ENCODE peak calls at places on chromosomes 4 and X, in eight cellular contexts. One of them, this sample, is unnamed.
A peak's percentile ranks its signal among the peaks of the same experiment; 100 is the strongest.

GRCh38 chrX:120023259-120023658 is 54.2 kb downstream of the RHOXF2B start:
- DNase-seq in astrocyte of the cerebellum: no peak
- DNase-seq in progenitor cell of endocrine pancreas: no peak
- DNase-seq in GM03348: no peak
- DNase-seq in A549: no peak
- DNase-seq in astrocyte: no peak
- DNase-seq in tibial nerve: no peak
- DNase-seq in breast epithelium: no peak
- DNase-seq in this sample: peak; percentile 36

GRCh38 chrX:2520539-2520938 is 19.8 kb upstream of the DHRSX start:
- DNase-seq in astrocyte: no peak
- DNase-seq in astrocyte of the cerebellum: no peak
- DNase-seq in breast epithelium: no peak
- DNase-seq in tibial nerve: no peak
- DNase-seq in progenitor cell of endocrine pancreas: no peak
- DNase-seq in A549: no peak
- DNase-seq in GM03348: no peak
- DNase-seq in this sample: no peak

GRCh38 chrX:117636826-117637225 is 479.8 kb downstream of the KLHL13 start:
- DNase-seq in tibial nerve: no peak
- DNase-seq in breast epithelium: no peak
- DNase-seq in astrocyte of the cerebellum: no peak
- DNase-seq in astrocyte: no peak
- DNase-seq in A549: no peak
- DNase-seq in GM03348: no peak
- DNase-seq in progenitor cell of endocrine pancreas: no peak
- DNase-seq in this sample: no peak

GRCh38 chr4:73707269-73707875 is 33.0 kb upstream of the CXCL8 start:
- DNase-seq in GM03348: no peak
- DNase-seq in breast epithelium: no peak
- DNase-seq in astrocyte of the cerebellum: no peak
- DNase-seq in astrocyte: no peak
- DNase-seq in A549: no peak
- DNase-seq in tibial nerve: no peak
- DNase-seq in progenitor cell of endocrine pancreas: no peak
- DNase-seq in this sample: peak; percentile 66

GRCh38 chr4:7838136-7838782 is 101.4 kb downstream of the AFAP1 start:
- DNase-seq in A549: no peak
- DNase-seq in tibial nerve: no peak
- DNase-seq in astrocyte of the cerebellum: no peak
- DNase-seq in progenitor cell of endocrine pancreas: no peak
- DNase-seq in breast epithelium: no peak
- DNase-seq in astrocyte: no peak
- DNase-seq in GM03348: no peak
- DNase-seq in this sample: no peak

GRCh38 chrX:68694429-68695205 is 47.2 kb downstream of the STARD8 start:
- DNase-seq in tibial nerve: no peak
- DNase-seq in astrocyte: no peak
- DNase-seq in breast epithelium: no peak
- DNase-seq in astrocyte of the cerebellum: no peak
- DNase-seq in GM03348: no peak
- DNase-seq in progenitor cell of endocrine pancreas: no peak
- DNase-seq in A549: no peak
- DNase-seq in this sample: no peak

GRCh38 chr4:175536852-175537453 is 275.1 kb downstream of the GPM6A start:
- DNase-seq in tibial nerve: no peak
- DNase-seq in progenitor cell of endocrine pancreas: no peak
- DNase-seq in astrocyte: peak; percentile 49
- DNase-seq in A549: peak; percentile 26
- DNase-seq in GM03348: peak; percentile 50
- DNase-seq in astrocyte of the cerebellum: peak; percentile 75
- DNase-seq in breast epithelium: no peak
- DNase-seq in this sample: peak; percentile 76

GRCh38 chr4:123516576-123516975 is 120.0 kb downstream of the SPRY1 start:
- DNase-seq in tibial nerve: no peak
- DNase-seq in A549: no peak
- DNase-seq in breast epithelium: no peak
- DNase-seq in astrocyte of the cerebellum: no peak
- DNase-seq in astrocyte: no peak
- DNase-seq in progenitor cell of endocrine pancreas: no peak
- DNase-seq in GM03348: no peak
- DNase-seq in this sample: no peak

GRCh38 chrX:151543706-151544105 is 19.8 kb upstream of the PASD1 start:
- DNase-seq in astrocyte of the cerebellum: no peak
- DNase-seq in breast epithelium: no peak
- DNase-seq in A549: no peak
- DNase-seq in progenitor cell of endocrine pancreas: no peak
- DNase-seq in tibial nerve: no peak
- DNase-seq in astrocyte: no peak
- DNase-seq in GM03348: no peak
- DNase-seq in this sample: peak; percentile 15

GRCh38 chr4:93764647-93765246 is 63.8 kb upstream of the ATOH1 start:
- DNase-seq in breast epithelium: no peak
- DNase-seq in A549: peak; percentile 15
- DNase-seq in progenitor cell of endocrine pancreas: no peak
- DNase-seq in GM03348: peak; percentile 61
- DNase-seq in astrocyte of the cerebellum: peak; percentile 37
- DNase-seq in astrocyte: peak; percentile 2
- DNase-seq in tibial nerve: peak; percentile 65
- DNase-seq in this sample: peak; percentile 61

GRCh38 chr4:106329027-106329618 is 12.8 kb downstream of the AIMP1 start:
- DNase-seq in progenitor cell of endocrine pancreas: no peak
- DNase-seq in A549: peak; percentile 18
- DNase-seq in GM03348: peak; percentile 53
- DNase-seq in astrocyte: no peak
- DNase-seq in breast epithelium: no peak
- DNase-seq in astrocyte of the cerebellum: peak; percentile 45
- DNase-seq in tibial nerve: no peak
- DNase-seq in this sample: peak; percentile 62